ENCODE peak calls at places on chromosomes 6 and 20, in six cellular contexts. N is testis; H is tibial artery; P is AG04450; Z is CD8-positive, alpha-beta T cell; G is left ventricle myocardium inferior. I is an unnamed sample. For H3K9me3, the result is how much of the 10 kb centered on the place peaks cover.

GRCh38 chr20:23150304-23151007 is 64.3 kb upstream of the CD93 start:
- DNase-seq in N (no peak), G (no peak), P (no peak), H (no peak), Z (peak), I (no peak)

GRCh38 chr6:163416640-163417253 is 2.2 kb downstream of the QKI start:
- DNase-seq in H (peak), G (no peak), Z (no peak), P (peak), N (peak), I (no peak)

GRCh38 chr6:170437719-170438401 is 115.2 kb downstream of the PSMB1 start:
- DNase-seq in Z (no peak), N (peak), G (no peak), H (no peak), P (no peak), I (no peak)

GRCh38 chr20:38275815-38276550 is 15.4 kb upstream of the KIAA1755 start:
- DNase-seq in Z (no peak), H (no peak), N (no peak), P (peak), G (no peak), I (no peak)

GRCh38 chr6:42938987-42939809 is 9.9 kb downstream of the CNPY3 start:
- DNase-seq in N (peak), Z (no peak), G (no peak), H (no peak), P (no peak), I (no peak)

GRCh38 chr6:22631101-22631500 is 61.7 kb downstream of the HDGFL1 start:
- DNase-seq in P (peak), Z (no peak), G (peak), N (no peak), H (no peak), I (no peak)

GRCh38 chr20:45355685-45356084 is 7.3 kb upstream of the SYS1 start:
- DNase-seq in N (no peak), P (no peak), H (no peak), G (no peak), Z (no peak), I (no peak)

GRCh38 chr20:44070139-44070900 is 116.7 kb downstream of the JPH2 start:
- DNase-seq in H (peak), Z (peak), G (no peak), N (no peak), P (no peak), I (no peak)

GRCh38 chr20:37702643-37703337 is 9.0 kb downstream of the CTNNBL1 start:
- DNase-seq in N (no peak), G (no peak), Z (no peak), P (no peak), H (no peak), I (no peak)

GRCh38 chr20:21557246-21557982 is 43.5 kb upstream of the NKX2-2 start:
- DNase-seq in N (no peak), H (no peak), Z (no peak), P (no peak), G (no peak), I (peak)

GRCh38 chr6:74733830-74734591 is 471.8 kb downstream of the COL12A1 start:
- DNase-seq in Z (no peak), G (no peak), N (no peak), H (no peak), P (no peak), I (no peak)

GRCh38 chr6:45986746-45987274 is 28.9 kb downstream of the CLIC5 start:
- DNase-seq in P (no peak), Z (no peak), N (no peak), G (no peak), H (no peak), I (no peak)

GRCh38 chr20:57397693-57398108 is 6.5 kb downstream of the RBM38 start:
- DNase-seq in Z (peak), N (no peak), G (peak), H (no peak), P (no peak), I (peak)

GRCh38 chr6:73134588-73134987 is 90.7 kb downstream of the KHDC1L start:
- DNase-seq in N (peak), P (no peak), H (no peak), G (no peak), Z (no peak), I (no peak)

GRCh38 chr6:141131616-141132015 is 1001.1 kb upstream of the GJE1 start:
- DNase-seq in G (no peak), P (no peak), H (no peak), Z (no peak), N (no peak), I (no peak)

GRCh38 chr20:62363920-62364851 is 2.9 kb downstream of the LAMA5 start:
- DNase-seq in H (no peak), N (no peak), Z (no peak), P (no peak), G (peak), I (no peak)

GRCh38 chr6:13454286-13455221 is 32.8 kb downstream of the GFOD1 start:
- DNase-seq in H (peak), Z (peak), N (peak), P (peak), G (peak), I (peak)

GRCh38 chr6:131443014-131443413 is 130.0 kb upstream of the ARG1 start:
- DNase-seq in Z (no peak), N (no peak), H (no peak), G (no peak), P (no peak), I (no peak)

GRCh38 chr6:39402239-39402751 is 79.8 kb upstream of the KCNK16 start:
- DNase-seq in P (no peak), G (no peak), N (no peak), Z (no peak), H (peak), I (no peak)

GRCh38 chr6:108656834-108657233 is 96.1 kb downstream of the FOXO3 start:
- DNase-seq in G (no peak), Z (no peak), P (no peak), N (no peak), H (no peak), I (no peak)

GRCh38 chr6:34129753-34130152 is 16.1 kb downstream of the GRM4 start:
- DNase-seq in Z (no peak), G (no peak), N (no peak), P (no peak), H (no peak), I (no peak)

GRCh38 chr6:158023597-158023939 is 41.9 kb downstream of the SYNJ2 start:
- DNase-seq in N (no peak), H (no peak), G (no peak), P (no peak), Z (no peak), I (no peak)

GRCh38 chr6:84052204-84052882 is 18.8 kb downstream of the MRAP2 start:
- DNase-seq in G (peak), Z (no peak), H (peak), N (peak), P (peak), I (no peak)

GRCh38 chr6:56840467-56841371 is 114.2 kb upstream of the BEND6 start:
- DNase-seq in G (no peak), P (no peak), H (no peak), Z (no peak), N (no peak), I (no peak)

GRCh38 chr6:32332433-32332832 is 39.3 kb downstream of the TSBP1 start:
- DNase-seq in G (no peak), Z (no peak), H (no peak), P (no peak), N (no peak), I (no peak)

GRCh38 chr6:140744648-140745320 is 1370.3 kb upstream of the CITED2 start:
- DNase-seq in Z (no peak), G (no peak), P (no peak), N (no peak), H (peak), I (no peak)

GRCh38 chr6:19806971-19807396 is 30.2 kb upstream of the ID4 start:
- DNase-seq in G (no peak), Z (no peak), H (no peak), N (no peak), P (no peak), I (no peak)

GRCh38 chr20:23569570-23569969 is 1.3 kb upstream of the CST9L start:
- DNase-seq in H (no peak), G (no peak), N (no peak), Z (no peak), P (no peak), I (no peak)

GRCh38 chr6:160004419-160005160 is 35.7 kb downstream of the IGF2R start:
- DNase-seq in G (no peak), H (no peak), Z (no peak), N (no peak), P (no peak), I (no peak)

GRCh38 chr6:13331516-13332348 is 3.4 kb upstream of the TBC1D7 start:
- DNase-seq in Z (no peak), H (no peak), P (no peak), G (no peak), N (no peak), I (no peak)

GRCh38 chr6:107579413-107579812 is 89.5 kb downstream of the SOBP start:
- DNase-seq in P (no peak), H (no peak), G (no peak), Z (no peak), N (no peak), I (no peak)

GRCh38 chr6:49979584-49979983 is 10.2 kb upstream of the DEFB113 start:
- DNase-seq in P (no peak), N (no peak), G (no peak), H (no peak), Z (no peak), I (no peak)

GRCh38 chr6:46491201-46491788 is at the start of gene RCAN2:
- DNase-seq in H (peak), Z (peak), P (no peak), N (peak), G (peak), I (no peak)

GRCh38 chr6:55980627-55981211 is 105.3 kb upstream of the BMP5 start:
- DNase-seq in P (no peak), G (no peak), N (peak), H (no peak), Z (no peak), I (no peak)

GRCh38 chr6:89928604-89929003 is 34.3 kb downstream of the GJA10 start:
- DNase-seq in Z (no peak), P (no peak), N (no peak), G (no peak), H (no peak), I (no peak)

GRCh38 chr20:32474009-32474716 is 111.0 kb downstream of the NOL4L start:
- DNase-seq in H (no peak), Z (no peak), G (no peak), N (peak), P (no peak), I (no peak)

GRCh38 chr6:14837435-14837834 is 408.4 kb upstream of the JARID2 start:
- DNase-seq in G (no peak), Z (no peak), P (no peak), H (no peak), N (no peak), I (no peak)

GRCh38 chr6:11374036-11375010 is 141.9 kb upstream of the NEDD9 start:
- DNase-seq in G (no peak), N (no peak), Z (no peak), P (no peak), H (no peak), I (no peak)

GRCh38 chr20:36802326-36803223 is 29.0 kb upstream of the DSN1 start:
- DNase-seq in G (no peak), N (no peak), Z (no peak), H (no peak), P (peak), I (no peak)

GRCh38 chr6:167550936-167551633 is 226.2 kb downstream of the TTLL2 start:
- DNase-seq in Z (no peak), G (peak), H (peak), P (no peak), N (peak), I (no peak)

GRCh38 chr6:167549187-167549586 is 224.3 kb downstream of the TTLL2 start:
- DNase-seq in G (no peak), Z (no peak), N (peak), P (no peak), H (peak), I (no peak)

GRCh38 chr6:167553716-167554115 is 228.8 kb downstream of the TTLL2 start:
- DNase-seq in P (no peak), G (no peak), Z (no peak), N (no peak), H (no peak), I (no peak)

GRCh38 chr6:167552961-167553360 is 228.1 kb downstream of the TTLL2 start:
- DNase-seq in P (no peak), N (no peak), Z (no peak), H (no peak), G (no peak), I (no peak)

DNA sequence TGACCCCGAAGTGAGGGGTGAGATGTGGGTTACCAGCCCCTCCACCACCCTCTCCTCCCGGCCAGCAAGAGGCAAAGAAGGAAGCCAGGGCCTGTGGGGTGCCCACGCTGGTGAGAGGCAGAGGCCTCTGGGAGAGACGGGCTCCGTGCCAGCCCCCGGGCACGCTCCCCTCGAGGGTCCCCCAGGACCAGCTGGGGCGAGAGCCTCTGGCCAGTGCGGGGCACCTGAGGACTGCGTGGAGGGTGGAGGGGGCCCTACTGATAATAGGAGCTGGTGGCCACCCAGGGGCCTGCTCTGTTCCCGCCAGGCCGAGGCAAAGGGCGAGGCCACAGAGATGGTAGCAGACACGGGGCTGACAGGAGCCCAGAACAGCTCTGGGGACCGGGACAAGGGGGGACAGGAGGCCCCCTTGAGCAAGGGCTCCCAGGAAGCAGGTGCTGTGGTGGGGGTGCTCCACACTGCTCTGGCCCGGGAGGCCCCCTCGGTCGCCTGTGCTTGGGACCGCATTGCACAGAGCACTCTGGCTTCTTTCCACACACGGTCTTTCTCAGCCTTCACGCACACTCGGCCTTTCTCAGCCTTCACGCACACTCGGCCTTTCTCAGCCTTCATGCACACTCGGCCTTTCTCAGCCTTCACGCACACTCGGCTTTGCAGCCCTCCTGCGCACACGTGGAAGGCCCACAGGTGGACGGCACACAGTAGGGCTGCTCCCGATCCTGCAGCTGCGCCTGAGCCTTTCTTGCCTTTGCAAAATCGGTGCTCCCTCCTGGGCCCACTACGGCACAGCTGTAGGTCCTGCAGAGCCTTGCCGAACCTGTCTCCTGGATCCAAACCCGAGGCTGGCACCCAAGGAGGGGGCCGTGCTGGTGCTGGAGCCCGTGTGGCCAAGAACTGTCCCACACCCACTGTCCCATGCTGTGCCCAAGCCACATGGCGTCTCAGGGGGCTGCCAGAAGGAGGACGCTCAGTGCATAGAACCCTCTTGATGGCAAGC is 227.0 kb downstream of the TTLL2 start:
- DNase-seq in H (no peak), G (no peak), P (no peak), N (no peak), Z (no peak), I (no peak)
- H3K27ac ChIP-seq in H (peak), G (peak), P (no peak), N (peak), Z (no peak), I (no peak)

DNA sequence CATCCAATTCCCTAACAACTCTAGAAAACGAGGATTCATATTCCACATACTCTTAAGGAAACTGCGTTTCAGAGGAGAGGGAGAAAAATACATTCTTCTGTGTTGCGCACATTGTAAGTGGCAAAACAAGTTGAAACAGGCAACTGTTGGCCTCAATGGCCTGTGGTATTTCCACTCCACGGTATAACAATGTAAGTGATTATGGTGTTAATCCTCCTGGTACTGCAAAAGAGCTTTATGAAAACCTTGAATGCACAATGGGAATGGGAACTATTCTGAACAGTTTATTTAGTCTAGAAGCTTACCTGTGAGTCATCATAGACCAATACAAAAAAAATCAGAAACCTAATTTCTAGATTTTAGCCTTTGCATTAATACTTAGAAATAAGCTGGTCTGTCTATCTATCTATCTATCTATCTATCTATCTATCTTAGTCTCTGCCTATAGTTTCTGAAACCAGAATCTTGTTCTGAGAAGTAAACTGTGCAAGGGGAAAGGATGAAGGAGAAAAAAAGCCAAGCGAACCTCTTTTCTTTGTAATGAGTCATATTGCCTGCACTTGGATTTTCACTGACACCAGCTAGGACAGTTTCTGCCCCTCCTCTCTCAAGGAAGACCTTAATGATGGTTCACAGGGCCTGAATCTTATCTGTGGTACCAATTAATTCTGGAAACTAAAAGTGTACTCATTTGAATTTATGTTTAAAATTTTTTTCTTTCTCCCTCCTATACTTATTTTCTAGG is 101.5 kb downstream of the RNF144B start:
- DNase-seq in G (no peak), H (no peak), N (no peak), P (no peak), Z (no peak), I (no peak)
- H3K9me3 ChIP-seq in G (under half), H (under half), N (under half), P (under half), Z (under half), I (under half)

GRCh38 chr6:137653698-137654059 is 159.5 kb upstream of the OLIG3 start:
- DNase-seq in N (no peak), Z (no peak), P (no peak), G (no peak), H (no peak), I (no peak)

GRCh38 chr6:137651591-137652335 is 157.6 kb upstream of the OLIG3 start:
- DNase-seq in H (no peak), P (no peak), Z (no peak), N (no peak), G (no peak), I (no peak)

GRCh38 chr6:137652961-137653697 is 158.9 kb upstream of the OLIG3 start:
- DNase-seq in P (no peak), Z (no peak), N (no peak), G (no peak), H (no peak), I (no peak)

GRCh38 chr6:137647762-137648412 is 153.7 kb upstream of the OLIG3 start:
- DNase-seq in Z (no peak), P (no peak), N (no peak), G (no peak), H (no peak), I (no peak)

DNA sequence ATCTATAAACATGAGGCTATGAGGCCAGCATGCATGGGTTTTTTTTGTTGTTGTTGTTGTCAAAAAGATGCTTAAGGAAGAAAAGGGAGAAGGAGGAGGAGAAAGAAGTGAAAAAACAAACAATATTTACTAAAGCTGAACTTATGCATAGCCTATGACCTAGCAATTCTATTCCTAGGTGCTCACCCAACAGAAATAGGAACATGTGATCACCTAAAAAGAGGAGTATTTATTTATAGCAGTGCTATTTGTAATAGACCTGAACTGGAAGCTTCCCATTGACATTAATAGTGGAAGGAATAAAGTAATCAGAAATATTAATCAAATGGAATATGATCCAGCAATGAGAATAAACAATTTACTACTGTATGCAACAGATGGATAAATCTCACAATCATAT is 156.5 kb upstream of the OLIG3 start:
- DNase-seq in H (no peak), N (no peak), G (no peak), P (no peak), Z (no peak), I (no peak)
- H3K27ac ChIP-seq in H (no peak), N (no peak), G (peak), P (no peak), Z (no peak), I (no peak)

GRCh38 chr20:15889924-15890256 is 683.4 kb downstream of the KIF16B start:
- DNase-seq in N (no peak), Z (no peak), G (no peak), H (no peak), P (no peak), I (no peak)
- H3K9me3 ChIP-seq in N (under half), Z (under half), G (under half), H (under half), P (under half), I (under half)

GRCh38 chr20:64152906-64153305 is 11.3 kb upstream of the MYT1 start:
- DNase-seq in Z (no peak), P (no peak), N (no peak), H (no peak), G (no peak), I (no peak)

GRCh38 chr20:64151634-64152530 is 12.4 kb upstream of the MYT1 start:
- DNase-seq in Z (no peak), N (no peak), H (no peak), P (no peak), G (no peak), I (no peak)

GRCh38 chr20:64149141-64149540 is 15.1 kb upstream of the MYT1 start:
- DNase-seq in Z (no peak), N (no peak), G (no peak), P (no peak), H (no peak), I (no peak)

GRCh38 chr20:64149809-64150560 is 14.3 kb upstream of the MYT1 start:
- DNase-seq in Z (no peak), P (no peak), H (no peak), G (no peak), N (no peak), I (no peak)

GRCh38 chr20:64150756-64151633 is 13.3 kb upstream of the MYT1 start:
- DNase-seq in N (no peak), P (no peak), Z (no peak), G (no peak), H (no peak), I (no peak)
- H3K27ac ChIP-seq in N (no peak), P (no peak), Z (no peak), G (no peak), H (no peak), I (no peak)

DNA sequence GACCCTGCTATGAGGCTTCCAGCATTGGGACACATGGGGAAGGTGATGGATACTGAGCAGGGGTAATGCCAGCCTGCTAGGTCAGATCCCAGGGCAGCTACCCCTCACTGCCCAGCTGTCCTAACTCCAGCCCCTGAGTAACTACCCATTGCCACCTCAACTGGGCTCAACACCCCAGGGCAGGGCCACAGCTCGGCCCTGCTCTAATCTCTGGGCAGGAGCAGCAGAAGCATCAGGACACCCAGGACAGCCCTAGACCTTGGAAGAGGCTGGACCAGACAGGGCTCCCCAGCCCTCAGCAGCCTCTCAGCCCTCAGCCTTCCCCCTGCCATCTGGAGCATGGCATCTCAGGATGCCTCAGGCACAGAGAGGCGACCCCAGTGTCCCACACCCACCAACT is 67.4 kb upstream of the TOP1 start:
- DNase-seq in G (no peak), N (no peak), H (no peak), Z (peak), P (no peak), I (no peak)
- H3K9me3 ChIP-seq in G (under half), N (under half), H (under half), Z (under half), P (under half), I (under half)